ENCODE peak calls at places on chromosomes 7 and 10, in seven cellular contexts. One of them, this sample, is unnamed.

GRCh38 chr10:49153115-49153514 is 19.3 kb upstream of the FAM170B start:
- DNase-seq in naive thymus-derived CD4-positive, alpha-beta T cell: no peak
- DNase-seq in AG04450: no peak
- DNase-seq in tibial nerve: no peak
- DNase-seq in left lung: no peak
- DNase-seq in AG04449: no peak
- DNase-seq in neuronal stem cell: no peak
- DNase-seq in this sample: no peak

GRCh38 chr7:139231513-139232376 is 708 bp downstream of the UBN2 start:
- DNase-seq in neuronal stem cell: peak
- DNase-seq in AG04449: no peak
- DNase-seq in left lung: peak
- DNase-seq in naive thymus-derived CD4-positive, alpha-beta T cell: peak
- DNase-seq in AG04450: no peak
- DNase-seq in tibial nerve: no peak
- DNase-seq in this sample: no peak

GRCh38 chr10:5975641-5976473 is 1.5 kb downstream of the IL15RA start:
- DNase-seq in AG04450: no peak
- DNase-seq in neuronal stem cell: no peak
- DNase-seq in tibial nerve: no peak
- DNase-seq in naive thymus-derived CD4-positive, alpha-beta T cell: peak
- DNase-seq in AG04449: no peak
- DNase-seq in left lung: no peak
- DNase-seq in this sample: no peak

GRCh38 chr10:95319239-95319638 is 28.4 kb upstream of the PDLIM1 start:
- DNase-seq in neuronal stem cell: no peak
- DNase-seq in tibial nerve: no peak
- DNase-seq in naive thymus-derived CD4-positive, alpha-beta T cell: no peak
- DNase-seq in AG04450: no peak
- DNase-seq in left lung: no peak
- DNase-seq in AG04449: no peak
- DNase-seq in this sample: no peak

GRCh38 chr10:110803830-110804338 is 67.8 kb upstream of the PDCD4 start:
- DNase-seq in AG04449: no peak
- DNase-seq in AG04450: no peak
- DNase-seq in naive thymus-derived CD4-positive, alpha-beta T cell: no peak
- DNase-seq in tibial nerve: no peak
- DNase-seq in neuronal stem cell: peak
- DNase-seq in left lung: no peak
- DNase-seq in this sample: peak

GRCh38 chr10:30742471-30742870 is 112.9 kb upstream of the LYZL2 start:
- DNase-seq in neuronal stem cell: no peak
- DNase-seq in left lung: no peak
- DNase-seq in AG04450: no peak
- DNase-seq in AG04449: no peak
- DNase-seq in naive thymus-derived CD4-positive, alpha-beta T cell: no peak
- DNase-seq in tibial nerve: no peak
- DNase-seq in this sample: no peak

GRCh38 chr7:2709553-2710165 is 21.7 kb downstream of the AMZ1 start:
- DNase-seq in AG04449: no peak
- DNase-seq in neuronal stem cell: peak
- DNase-seq in left lung: peak
- DNase-seq in AG04450: no peak
- DNase-seq in tibial nerve: no peak
- DNase-seq in naive thymus-derived CD4-positive, alpha-beta T cell: peak
- DNase-seq in this sample: peak

GRCh38 chr10:48470115-48470892 is 134.6 kb downstream of the ARHGAP22 start:
- DNase-seq in neuronal stem cell: no peak
- DNase-seq in left lung: no peak
- DNase-seq in tibial nerve: no peak
- DNase-seq in naive thymus-derived CD4-positive, alpha-beta T cell: no peak
- DNase-seq in AG04449: no peak
- DNase-seq in AG04450: no peak
- DNase-seq in this sample: peak

GRCh38 chr7:1922071-1922869 is 252.2 kb downstream of the ELFN1 start:
- DNase-seq in tibial nerve: no peak
- DNase-seq in left lung: peak
- DNase-seq in neuronal stem cell: no peak
- DNase-seq in AG04450: no peak
- DNase-seq in AG04449: no peak
- DNase-seq in naive thymus-derived CD4-positive, alpha-beta T cell: peak
- DNase-seq in this sample: no peak

GRCh38 chr10:114681542-114681941 is 23.5 kb upstream of the ABLIM1 start:
- DNase-seq in AG04449: no peak
- DNase-seq in neuronal stem cell: no peak
- DNase-seq in tibial nerve: no peak
- DNase-seq in naive thymus-derived CD4-positive, alpha-beta T cell: no peak
- DNase-seq in AG04450: no peak
- DNase-seq in left lung: no peak
- DNase-seq in this sample: no peak

GRCh38 chr7:151518781-151519044 is 982 bp downstream of the RHEB start:
- DNase-seq in tibial nerve: no peak
- DNase-seq in left lung: no peak
- DNase-seq in naive thymus-derived CD4-positive, alpha-beta T cell: no peak
- DNase-seq in AG04450: no peak
- DNase-seq in neuronal stem cell: no peak
- DNase-seq in AG04449: no peak
- DNase-seq in this sample: no peak

GRCh38 chr10:14186245-14186644 is 144.5 kb downstream of the FRMD4A start:
- DNase-seq in AG04450: no peak
- DNase-seq in AG04449: no peak
- DNase-seq in neuronal stem cell: no peak
- DNase-seq in naive thymus-derived CD4-positive, alpha-beta T cell: no peak
- DNase-seq in left lung: no peak
- DNase-seq in tibial nerve: no peak
- DNase-seq in this sample: no peak

GRCh38 chr10:118725784-118726507 is 28.8 kb downstream of the CACUL1 start:
- DNase-seq in tibial nerve: no peak
- DNase-seq in naive thymus-derived CD4-positive, alpha-beta T cell: no peak
- DNase-seq in left lung: no peak
- DNase-seq in AG04450: peak
- DNase-seq in AG04449: no peak
- DNase-seq in neuronal stem cell: no peak
- DNase-seq in this sample: no peak

GRCh38 chr7:17559388-17559787 is 260.9 kb downstream of the AHR start:
- DNase-seq in left lung: no peak
- DNase-seq in naive thymus-derived CD4-positive, alpha-beta T cell: no peak
- DNase-seq in AG04449: no peak
- DNase-seq in neuronal stem cell: no peak
- DNase-seq in tibial nerve: no peak
- DNase-seq in AG04450: no peak
- DNase-seq in this sample: no peak

GRCh38 chr10:33215154-33215553 is 119.3 kb downstream of the NRP1 start:
- DNase-seq in naive thymus-derived CD4-positive, alpha-beta T cell: no peak
- DNase-seq in AG04450: no peak
- DNase-seq in tibial nerve: no peak
- DNase-seq in left lung: no peak
- DNase-seq in AG04449: peak
- DNase-seq in neuronal stem cell: no peak
- DNase-seq in this sample: no peak

GRCh38 chr10:89086801-89087513 is 96.4 kb downstream of the FAS start:
- DNase-seq in naive thymus-derived CD4-positive, alpha-beta T cell: no peak
- DNase-seq in AG04449: peak
- DNase-seq in tibial nerve: peak
- DNase-seq in neuronal stem cell: no peak
- DNase-seq in left lung: peak
- DNase-seq in AG04450: peak
- DNase-seq in this sample: no peak

GRCh38 chr10:128070721-128071416 is 55.4 kb downstream of the MKI67 start:
- DNase-seq in neuronal stem cell: no peak
- DNase-seq in left lung: no peak
- DNase-seq in AG04449: no peak
- DNase-seq in tibial nerve: peak
- DNase-seq in naive thymus-derived CD4-positive, alpha-beta T cell: no peak
- DNase-seq in AG04450: no peak
- DNase-seq in this sample: no peak

GRCh38 chr10:15167411-15168295 is 840 bp downstream of the NMT2 start:
- DNase-seq in AG04449: no peak
- DNase-seq in tibial nerve: peak
- DNase-seq in naive thymus-derived CD4-positive, alpha-beta T cell: peak
- DNase-seq in left lung: no peak
- DNase-seq in AG04450: no peak
- DNase-seq in neuronal stem cell: peak
- DNase-seq in this sample: no peak

GRCh38 chr7:36309301-36309700 is 80.4 kb upstream of the ANLN start:
- DNase-seq in naive thymus-derived CD4-positive, alpha-beta T cell: no peak
- DNase-seq in neuronal stem cell: no peak
- DNase-seq in AG04449: no peak
- DNase-seq in left lung: no peak
- DNase-seq in AG04450: no peak
- DNase-seq in tibial nerve: no peak
- DNase-seq in this sample: no peak

GRCh38 chr7:143454091-143454729 is 11.0 kb downstream of the TAS2R60 start:
- DNase-seq in tibial nerve: no peak
- DNase-seq in neuronal stem cell: no peak
- DNase-seq in left lung: no peak
- DNase-seq in AG04449: no peak
- DNase-seq in naive thymus-derived CD4-positive, alpha-beta T cell: no peak
- DNase-seq in AG04450: no peak
- DNase-seq in this sample: no peak

DNA sequence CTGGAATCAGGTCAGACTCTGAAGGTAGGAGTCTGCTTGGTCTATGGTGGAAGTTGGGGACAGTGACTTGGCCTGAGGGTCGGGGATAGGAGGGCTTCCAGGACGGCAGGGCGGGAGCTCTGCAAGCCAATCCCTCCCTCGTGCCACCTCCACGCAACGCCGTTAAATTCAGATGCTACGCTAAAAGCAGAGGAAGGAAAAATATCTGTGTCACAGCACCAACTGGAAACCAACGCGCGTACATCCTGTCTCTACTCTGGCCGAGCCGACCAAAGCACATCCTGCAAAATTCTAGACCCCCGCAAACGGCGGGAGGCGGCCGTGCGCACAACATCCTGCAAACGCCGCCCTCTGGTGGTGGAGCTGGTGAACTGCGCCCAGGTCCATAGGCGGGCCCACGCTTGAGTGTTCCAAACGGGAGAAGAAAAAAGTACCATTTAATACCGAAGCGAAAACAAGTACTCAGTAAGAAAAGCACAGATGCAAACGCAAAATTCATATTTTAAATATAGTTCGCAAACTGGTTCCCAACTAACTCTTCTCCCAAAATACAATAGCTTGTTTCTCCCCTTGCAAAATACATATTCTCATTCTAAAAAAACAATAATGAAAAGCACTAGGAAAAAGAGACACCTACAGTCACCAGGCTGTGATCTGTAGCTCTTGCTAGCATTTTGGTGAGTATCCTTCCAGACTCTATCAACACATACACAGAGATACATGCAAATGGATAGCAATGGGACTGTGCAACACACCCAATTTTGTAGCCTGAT is 45.7 kb upstream of the HSPA12A start:
- DNase-seq in neuronal stem cell: peak
- DNase-seq in tibial nerve: peak
- DNase-seq in AG04450: peak
- DNase-seq in naive thymus-derived CD4-positive, alpha-beta T cell: peak
- DNase-seq in AG04449: no peak
- DNase-seq in left lung: peak
- DNase-seq in this sample: peak
- H3K4me3 ChIP-seq in neuronal stem cell: no peak
- H3K4me3 ChIP-seq in tibial nerve: peak
- H3K4me3 ChIP-seq in AG04450: peak
- H3K4me3 ChIP-seq in naive thymus-derived CD4-positive, alpha-beta T cell: peak
- H3K4me3 ChIP-seq in AG04449: peak
- H3K4me3 ChIP-seq in left lung: no peak
- H3K4me3 ChIP-seq in this sample: peak

DNA sequence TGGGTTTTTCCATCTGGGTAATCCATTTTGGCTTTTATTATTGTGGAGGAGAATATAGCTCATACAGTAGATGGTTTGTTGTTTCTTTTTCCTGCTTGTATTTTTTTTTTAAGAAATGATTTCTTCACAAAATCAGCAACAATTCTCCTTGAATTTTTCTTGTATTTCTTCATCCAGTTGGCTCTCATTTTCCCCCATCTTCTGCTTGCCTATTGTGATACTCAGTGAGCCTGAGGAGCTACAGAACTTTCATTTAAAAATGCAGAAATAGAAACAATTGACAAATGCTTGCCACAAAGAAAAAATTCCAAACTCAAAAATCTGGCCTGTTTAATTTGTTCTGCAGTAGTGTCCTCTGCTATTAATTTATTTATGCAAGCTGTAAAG is 90.4 kb upstream of the OIT3 start:
- DNase-seq in AG04450: no peak
- DNase-seq in naive thymus-derived CD4-positive, alpha-beta T cell: no peak
- DNase-seq in left lung: no peak
- DNase-seq in tibial nerve: no peak
- DNase-seq in AG04449: no peak
- DNase-seq in neuronal stem cell: no peak
- DNase-seq in this sample: no peak
- H3K4me3 ChIP-seq in AG04450: peak
- H3K4me3 ChIP-seq in naive thymus-derived CD4-positive, alpha-beta T cell: no peak
- H3K4me3 ChIP-seq in left lung: no peak
- H3K4me3 ChIP-seq in tibial nerve: no peak
- H3K4me3 ChIP-seq in AG04449: no peak
- H3K4me3 ChIP-seq in neuronal stem cell: no peak
- H3K4me3 ChIP-seq in this sample: no peak

GRCh38 chr7:64907641-64908326 is 4.7 kb downstream of the ZNF273 start:
- DNase-seq in left lung: no peak
- DNase-seq in tibial nerve: no peak
- DNase-seq in neuronal stem cell: no peak
- DNase-seq in AG04450: no peak
- DNase-seq in naive thymus-derived CD4-positive, alpha-beta T cell: no peak
- DNase-seq in AG04449: no peak
- DNase-seq in this sample: no peak
- H3K4me3 ChIP-seq in left lung: no peak
- H3K4me3 ChIP-seq in tibial nerve: no peak
- H3K4me3 ChIP-seq in neuronal stem cell: no peak
- H3K4me3 ChIP-seq in AG04450: no peak
- H3K4me3 ChIP-seq in naive thymus-derived CD4-positive, alpha-beta T cell: no peak
- H3K4me3 ChIP-seq in AG04449: no peak
- H3K4me3 ChIP-seq in this sample: no peak

GRCh38 chr10:34539533-34540315 is 275.4 kb downstream of the PARD3 start:
- DNase-seq in AG04449: no peak
- DNase-seq in AG04450: no peak
- DNase-seq in tibial nerve: no peak
- DNase-seq in neuronal stem cell: no peak
- DNase-seq in naive thymus-derived CD4-positive, alpha-beta T cell: no peak
- DNase-seq in left lung: no peak
- DNase-seq in this sample: no peak
- H3K4me3 ChIP-seq in AG04449: peak
- H3K4me3 ChIP-seq in AG04450: peak
- H3K4me3 ChIP-seq in tibial nerve: no peak
- H3K4me3 ChIP-seq in neuronal stem cell: no peak
- H3K4me3 ChIP-seq in naive thymus-derived CD4-positive, alpha-beta T cell: no peak
- H3K4me3 ChIP-seq in left lung: peak
- H3K4me3 ChIP-seq in this sample: no peak